ENCODE peak calls at places on chromosomes 4 and X, in six cellular contexts. O, D, J, K, P and M are unnamed samples.

GRCh38 chrX:63657821-63658220 is 127.2 kb downstream of the ARHGEF9 start:
- DNase-seq in K (no peak), O (peak; percentile 73), D (peak; percentile 44), J (peak; percentile 76), P (peak; percentile 64), M (peak; percentile 85)

GRCh38 chrX:70755850-70756249 is 152.7 kb downstream of the TEX11 start:
- DNase-seq in O (no peak), K (peak; percentile 54), P (no peak), J (no peak), D (no peak), M (no peak)

GRCh38 chrX:100449696-100450606 is 39.9 kb upstream of the PCDH19 start:
- DNase-seq in O (no peak), K (peak; percentile 44), J (no peak), D (peak; percentile 37), P (no peak), M (peak; percentile 35)

GRCh38 chr4:110877728-110878382 is 255.0 kb upstream of the PITX2 start:
- DNase-seq in O (no peak), J (no peak), P (no peak), D (no peak), K (no peak), M (no peak)

GRCh38 chrX:132738951-132739350 is 219.5 kb downstream of the HS6ST2 start:
- DNase-seq in O (no peak), K (no peak), P (no peak), D (no peak), J (no peak), M (no peak)

GRCh38 chrX:16586371-16587112 is 63.4 kb upstream of the S100G start:
- DNase-seq in J (no peak), O (no peak), P (no peak), D (no peak), K (no peak), M (no peak)

GRCh38 chrX:82127228-82128123 is 925.6 kb downstream of the SH3BGRL start:
- DNase-seq in D (no peak), J (no peak), P (no peak), O (no peak), K (no peak), M (no peak)

GRCh38 chr4:124713213-124713592 is 671 bp upstream of the ANKRD50 start:
- DNase-seq in J (peak; percentile 76), P (peak; percentile 74), D (peak; percentile 74), K (peak; percentile 64), O (peak; percentile 82), M (peak; percentile 85)

GRCh38 chr4:80184791-80185756 is 12.2 kb upstream of the PRDM8 start:
- DNase-seq in O (peak; percentile 73), P (peak; percentile 37), J (no peak), K (no peak), D (no peak), M (no peak)

GRCh38 chr4:94852601-94853000 is 94.8 kb downstream of the BMPR1B start:
- DNase-seq in O (no peak), D (no peak), K (no peak), P (no peak), J (no peak), M (no peak)

GRCh38 chr4:52750819-52751348 is 341 bp downstream of the ERVMER34-1 start:
- DNase-seq in O (peak; percentile 44), J (no peak), P (no peak), K (no peak), D (peak; percentile 23), M (peak; percentile 1)

GRCh38 chrX:74389016-74389415 is 32.3 kb upstream of the SLC16A2 start:
- DNase-seq in D (no peak), P (no peak), K (no peak), O (peak; percentile 9), J (no peak), M (no peak)

GRCh38 chr4:17273047-17273446 is 238.8 kb downstream of the QDPR start:
- DNase-seq in K (no peak), J (no peak), D (no peak), P (peak; percentile 60), O (peak; percentile 66), M (no peak)

GRCh38 chr4:5526070-5526831 is 182.1 kb downstream of the EVC2 start:
- DNase-seq in K (no peak), O (no peak), P (no peak), D (no peak), J (no peak), M (no peak)

GRCh38 chr4:95431678-95432077 is 117.1 kb downstream of the UNC5C start:
- DNase-seq in J (no peak), P (no peak), O (no peak), K (no peak), D (no peak), M (no peak)

GRCh38 chr4:72318771-72319170 is 250.2 kb downstream of the ADAMTS3 start:
- DNase-seq in P (no peak), D (no peak), K (no peak), J (peak; percentile 51), O (peak; percentile 37), M (no peak)

GRCh38 chr4:185849543-185850185 is 37.7 kb upstream of the SORBS2 start:
- DNase-seq in D (no peak), J (no peak), O (peak; percentile 39), P (peak; percentile 76), K (no peak), M (peak; percentile 81)

GRCh38 chr4:38128478-38129451 is 168.6 kb downstream of the PTTG2 start:
- DNase-seq in J (peak; percentile 79), D (no peak), K (peak; percentile 73), P (no peak), O (peak; percentile 84), M (peak; percentile 50)

GRCh38 chr4:184383497-184384055 is 90.8 kb downstream of the IRF2 start:
- DNase-seq in J (peak; percentile 92), D (no peak), K (no peak), O (peak; percentile 97), P (peak; percentile 97), M (peak; percentile 96)

GRCh38 chrX:73068467-73069364 is 10.6 kb downstream of the PABPC1L2A start:
- DNase-seq in J (no peak), D (no peak), P (no peak), K (no peak), O (no peak), M (no peak)

GRCh38 chr4:117135634-117136354 is 50.4 kb upstream of the TRAM1L1 start:
- DNase-seq in P (no peak), O (no peak), D (no peak), K (no peak), J (no peak), M (no peak)

GRCh38 chrX:397575-397974 is 10.9 kb upstream of the PPP2R3B start:
- DNase-seq in O (peak; percentile 94), K (no peak), D (peak; percentile 57), P (peak; percentile 71), J (peak; percentile 59), M (peak; percentile 74)

GRCh38 chrX:18793601-18794089 is 86.2 kb downstream of the PPEF1 start:
- DNase-seq in K (no peak), D (no peak), J (peak; percentile 1), P (peak; percentile 1), O (peak; percentile 4), M (no peak)

GRCh38 chrX:144333429-144333828 is 449.6 kb downstream of the UBE2NL start:
- DNase-seq in K (no peak), O (no peak), D (no peak), J (no peak), P (no peak), M (no peak)

GRCh38 chr4:185361872-185362271 is 33.9 kb downstream of the LRP2BP start:
- DNase-seq in K (no peak), J (no peak), D (no peak), P (no peak), O (no peak), M (no peak)

GRCh38 chr4:87524456-87524855 is 4.7 kb downstream of the SPARCL1 start:
- DNase-seq in P (no peak), O (peak; percentile 30), K (no peak), J (no peak), D (no peak), M (no peak)

GRCh38 chr4:75714681-75715080 is 9.7 kb upstream of the USO1 start:
- DNase-seq in O (peak; percentile 44), D (no peak), P (no peak), J (no peak), K (no peak), M (no peak)

GRCh38 chr4:140497776-140498636 is at the start of gene MGAT4D:
- DNase-seq in J (no peak), K (peak; percentile 43), P (no peak), O (peak; percentile 19), D (peak; percentile 8), M (no peak)

DNA sequence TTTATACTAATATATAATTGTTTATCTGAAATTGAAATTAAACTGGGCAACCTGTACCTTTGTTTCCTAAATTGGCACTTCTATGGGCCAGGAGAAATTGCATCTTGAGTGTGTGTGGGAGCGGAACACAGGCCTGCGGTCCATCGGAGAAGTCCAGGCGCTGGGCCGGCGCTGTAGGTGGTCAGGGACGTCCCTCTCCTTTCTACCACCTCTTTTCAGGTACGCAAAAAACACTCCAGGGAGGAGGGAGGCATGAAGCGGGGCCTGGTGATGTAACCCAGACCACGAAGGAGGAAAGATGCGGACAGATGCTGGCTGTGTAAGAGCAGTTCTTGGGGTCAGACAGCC is 691 bp downstream of the MGAT4D start:
- DNase-seq in P (no peak), O (no peak), J (no peak), K (no peak), D (no peak), M (no peak)
- H3K4me3 ChIP-seq in P (no peak overlapping the region), O (no peak overlapping the region), J (no peak overlapping the region), K (no peak overlapping the region), D (peak overlapping the region; percentile 40), M (no peak overlapping the region)

DNA sequence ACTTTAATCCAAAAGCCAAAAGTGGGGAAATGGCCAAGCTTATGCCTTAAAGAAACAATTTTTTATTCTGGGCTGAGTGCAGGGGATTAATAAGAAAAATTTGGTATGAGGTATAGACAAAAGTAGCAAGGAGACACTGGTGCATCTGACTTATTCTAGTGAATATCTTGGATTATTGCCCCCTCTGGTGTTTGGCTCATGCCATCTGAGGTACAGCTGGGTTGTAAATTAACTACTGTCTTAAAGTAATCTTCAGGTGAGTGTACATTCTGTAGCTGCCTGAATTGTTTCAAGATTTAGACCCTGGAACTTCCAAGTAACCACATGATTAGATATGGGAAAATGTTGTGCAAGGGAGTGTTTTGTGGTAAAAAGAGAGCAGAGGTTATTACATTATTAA is 988.7 kb downstream of the FAM133A start:
- DNase-seq in D (no peak), O (no peak), P (no peak), K (no peak), J (no peak), M (no peak)
- TF ChIP-seq CTCF in D (no peak), O (no peak), P (no peak), K (no peak), J (no peak), M (no peak)

GRCh38 chr4:7842384-7843279 is 97.0 kb downstream of the AFAP1 start:
- DNase-seq in J (peak; percentile 98), P (peak; percentile 99), K (no peak), O (peak; percentile 97), D (peak; percentile 48), M (peak; percentile 99)
- H3K4me3 ChIP-seq in J (no peak overlapping the region), P (no peak overlapping the region), K (no peak overlapping the region), O (peak overlapping the region; percentile 14), D (no peak overlapping the region), M (peak overlapping the region; percentile 28)

DNA sequence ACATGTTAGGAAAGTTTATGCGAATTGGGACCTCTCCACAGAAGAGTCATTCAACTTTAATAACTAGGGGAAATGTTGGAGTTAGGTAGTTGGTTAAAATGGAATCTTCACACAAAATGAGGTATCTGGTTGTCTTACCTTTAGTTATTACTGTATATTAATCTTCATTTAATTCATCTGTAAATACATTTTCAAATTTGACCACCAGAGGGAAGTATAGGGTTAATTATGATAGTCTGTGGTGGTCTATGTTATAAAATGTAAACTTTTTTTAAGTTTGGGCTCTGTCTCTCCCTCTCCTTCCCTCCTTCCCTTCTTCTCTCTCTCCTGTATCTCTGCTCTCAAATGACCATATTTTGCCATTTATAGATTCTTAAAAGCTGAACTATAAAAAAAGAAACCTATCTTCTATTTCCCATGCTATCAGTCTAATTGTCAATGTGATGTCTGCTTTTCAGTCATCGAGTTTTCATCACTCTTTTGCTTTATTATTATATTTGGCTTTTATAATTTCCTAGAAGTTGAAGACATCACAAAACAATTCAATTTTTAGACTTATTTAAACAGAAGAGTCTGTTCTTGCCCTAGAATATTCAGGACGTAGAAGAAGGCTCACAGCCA is 49.8 kb downstream of the TMEM144 start:
- DNase-seq in P (peak; percentile 36), O (peak; percentile 44), K (no peak), D (no peak), J (peak; percentile 58), M (peak; percentile 67)
- TF ChIP-seq CTCF in P (peak; percentile 35), O (no peak), K (no peak), D (peak; percentile 13), J (no peak), M (peak; percentile 32)